ENCODE peak calls at places on chromosome 1, in ten cellular contexts. S, F, M, U, Q, R, V, E, D and X are unnamed samples. For H3K36me3, the result is how much of the 10 kb centered on the place peaks cover.

GRCh38 chr1:67726224-67726623 is 41.2 kb downstream of the GADD45A start:
- DNase-seq in Q (no peak), F (no peak), D (no peak), U (no peak), S (peak), V (no peak), R (no peak), M (no peak), E (no peak), X (no peak)

GRCh38 chr1:168465942-168466702 is 77.7 kb downstream of the XCL2 start:
- DNase-seq in Q (peak), U (no peak), R (peak), M (peak), V (peak), D (no peak), F (peak), S (peak), E (peak), X (no peak)

GRCh38 chr1:160058087-160058486 is 11.9 kb downstream of the KCNJ10 start:
- DNase-seq in U (no peak), M (no peak), F (peak), S (no peak), R (no peak), D (no peak), Q (peak), V (no peak), E (no peak), X (peak)

GRCh38 chr1:153515504-153516394 is 20.0 kb downstream of the S100A6 start:
- DNase-seq in F (no peak), Q (no peak), U (no peak), M (no peak), S (no peak), E (peak), V (no peak), R (no peak), D (no peak), X (no peak)

GRCh38 chr1:157781048-157781447 is 4.1 kb upstream of the FCRL2 start:
- DNase-seq in Q (no peak), F (no peak), R (no peak), M (no peak), S (no peak), V (no peak), U (no peak), D (no peak), E (peak), X (no peak)

GRCh38 chr1:202252271-202252670 is 58.7 kb downstream of the LGR6 start:
- DNase-seq in Q (no peak), U (no peak), E (no peak), S (no peak), D (no peak), M (no peak), F (no peak), R (no peak), V (no peak), X (peak)

GRCh38 chr1:85628791-85629531 is 48.4 kb downstream of the CCN1 start:
- DNase-seq in R (no peak), Q (peak), U (no peak), D (peak), E (peak), F (peak), M (no peak), S (peak), V (peak), X (peak)

GRCh38 chr1:167752219-167752985 is 30.6 kb downstream of the MPZL1 start:
- DNase-seq in V (no peak), F (no peak), R (no peak), D (no peak), U (no peak), S (peak), M (no peak), Q (no peak), E (no peak), X (no peak)

GRCh38 chr1:8169364-8170058 is 143.4 kb upstream of the ERRFI1 start:
- DNase-seq in R (peak), F (peak), V (peak), S (peak), M (peak), E (peak), U (peak), D (no peak), Q (peak), X (no peak)

GRCh38 chr1:192878249-192878648 is 69.4 kb downstream of the RGS2 start:
- DNase-seq in S (peak), U (no peak), D (no peak), F (peak), E (peak), Q (peak), V (peak), R (peak), M (peak), X (no peak)

GRCh38 chr1:16971330-16972209 is 8.8 kb downstream of the MFAP2 start:
- DNase-seq in D (no peak), Q (no peak), F (no peak), U (no peak), M (no peak), S (no peak), R (no peak), V (no peak), E (no peak), X (peak)

GRCh38 chr1:40078512-40079333 is 18.3 kb downstream of the PPT1 start:
- DNase-seq in V (no peak), S (peak), Q (peak), D (no peak), M (no peak), R (peak), U (peak), E (peak), F (peak), X (peak)
- TF ChIP-seq CTCF in V (peak), S (peak), Q (peak), D (peak), M (no peak), R (peak), U (peak), E (peak), F (peak), X (peak)

GRCh38 chr1:14614326-14614725 is 15.8 kb downstream of the KAZN start:
- DNase-seq in E (no peak), S (no peak), U (no peak), V (no peak), R (no peak), M (no peak), F (no peak), D (no peak), Q (no peak), X (no peak)

GRCh38 chr1:14611792-14612191 is 13.3 kb downstream of the KAZN start:
- DNase-seq in F (no peak), Q (no peak), D (no peak), U (no peak), E (no peak), S (no peak), R (no peak), V (no peak), M (no peak), X (no peak)

GRCh38 chr1:14615539-14616218 is 17.2 kb downstream of the KAZN start:
- DNase-seq in R (no peak), S (no peak), M (no peak), D (no peak), F (no peak), Q (no peak), U (no peak), E (no peak), V (no peak), X (no peak)

GRCh38 chr1:14613915-14614314 is 15.4 kb downstream of the KAZN start:
- DNase-seq in E (no peak), V (no peak), D (no peak), F (no peak), S (no peak), U (no peak), R (no peak), M (no peak), Q (no peak), X (no peak)

GRCh38 chr1:14612281-14612680 is 13.8 kb downstream of the KAZN start:
- DNase-seq in Q (no peak), M (no peak), R (no peak), E (no peak), U (no peak), S (no peak), D (no peak), V (no peak), F (no peak), X (no peak)
- H3K36me3 ChIP-seq in Q (under half), M (under half), R (under half), E (under half), U (under half), S (under half), D (under half), V (under half), F (under half), X (under half)

GRCh38 chr1:2448098-2448445 is 28.0 kb upstream of the PLCH2 start:
- DNase-seq in D (no peak), Q (no peak), U (no peak), M (no peak), R (no peak), E (no peak), F (no peak), S (no peak), V (no peak), X (no peak)

GRCh38 chr1:2445823-2446215 is 30.3 kb upstream of the PLCH2 start:
- DNase-seq in Q (no peak), D (no peak), S (no peak), M (no peak), E (no peak), F (no peak), V (no peak), U (no peak), R (no peak), X (no peak)

GRCh38 chr1:2446861-2447260 is 29.2 kb upstream of the PLCH2 start:
- DNase-seq in D (no peak), V (no peak), E (no peak), U (no peak), S (no peak), F (no peak), M (no peak), Q (no peak), R (no peak), X (no peak)

GRCh38 chr1:2446394-2446793 is 29.7 kb upstream of the PLCH2 start:
- DNase-seq in D (no peak), S (no peak), V (no peak), U (no peak), R (no peak), M (no peak), F (no peak), E (no peak), Q (no peak), X (no peak)

GRCh38 chr1:2447274-2448097 is 28.6 kb upstream of the PLCH2 start:
- DNase-seq in M (no peak), U (no peak), V (no peak), E (no peak), R (no peak), Q (no peak), S (no peak), F (no peak), D (no peak), X (no peak)
- H3K4me3 ChIP-seq in M (no peak), U (no peak), V (no peak), E (no peak), R (no peak), Q (no peak), S (no peak), F (no peak), D (no peak), X (no peak)

GRCh38 chr1:84624876-84625275 is 50.6 kb upstream of the CTBS start:
- DNase-seq in M (no peak), Q (no peak), U (no peak), V (no peak), R (no peak), D (no peak), E (no peak), F (no peak), S (no peak), X (no peak)

GRCh38 chr1:84617349-84617748 is 43.1 kb upstream of the CTBS start:
- DNase-seq in V (no peak), U (no peak), D (no peak), R (no peak), F (no peak), Q (no peak), E (no peak), M (no peak), S (peak), X (no peak)

GRCh38 chr1:84621553-84621952 is 47.3 kb upstream of the CTBS start:
- DNase-seq in V (no peak), E (no peak), Q (no peak), F (no peak), R (no peak), S (no peak), U (no peak), M (no peak), D (no peak), X (no peak)

GRCh38 chr1:84619383-84620093 is 45.3 kb upstream of the CTBS start:
- DNase-seq in S (peak), M (no peak), R (peak), E (no peak), F (peak), Q (peak), V (no peak), U (no peak), D (no peak), X (no peak)

DNA sequence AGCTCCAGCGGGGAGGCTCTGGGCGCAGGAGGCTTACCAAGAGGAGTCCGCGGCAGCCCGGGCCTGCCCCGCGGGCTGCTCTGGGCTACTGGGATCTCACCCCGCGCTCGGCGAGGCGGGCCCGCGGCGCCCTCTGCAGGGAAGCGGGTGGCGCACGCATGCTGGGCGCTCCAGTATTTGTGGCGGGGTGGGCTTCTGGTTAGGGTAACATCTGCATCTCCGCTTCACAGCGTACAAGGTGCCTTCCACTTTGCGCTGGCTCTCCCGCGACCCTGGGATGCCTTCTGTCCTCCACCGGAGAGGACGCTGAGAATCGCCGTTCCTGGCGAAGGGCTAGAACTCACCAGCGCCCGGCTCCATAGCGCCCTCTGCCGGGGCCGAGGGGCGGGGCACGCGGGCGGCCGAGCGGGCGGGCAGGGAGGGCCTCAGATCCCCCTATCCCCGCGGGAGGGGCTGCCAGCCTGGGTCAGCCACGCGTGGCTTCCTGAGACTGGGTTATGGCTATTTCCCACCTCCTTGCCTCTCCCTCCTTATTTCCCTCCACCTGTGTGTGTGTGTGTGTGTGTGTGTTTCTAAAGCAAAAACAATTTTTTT is 46.6 kb upstream of the CTBS start:
- DNase-seq in S (peak), R (peak), F (peak), M (peak), Q (peak), V (peak), D (peak), U (peak), E (peak), X (peak)
- TF ChIP-seq CTCF in S (peak), R (peak), F (peak), M (peak), Q (peak), V (peak), D (peak), U (peak), E (peak), X (peak)